ENCODE peak calls at places on chromosome 7, in five cellular contexts. X, K, Y, B and S are unnamed samples.

GRCh38 chr7:18573410-18574234 is 78.1 kb downstream of the HDAC9 start:
- DNase-seq in B (no peak), X (no peak), Y (no peak), K (no peak), S (no peak)

GRCh38 chr7:91940171-91940570 is 491 bp upstream of the AKAP9 start:
- DNase-seq in B (peak), K (peak), Y (peak), X (peak), S (no peak)

GRCh38 chr7:101068401-101068800 is 16.9 kb upstream of the TRIM56 start:
- DNase-seq in X (no peak), Y (no peak), B (no peak), K (no peak), S (no peak)

GRCh38 chr7:146655928-146656797 is 539.6 kb downstream of the CNTNAP2 start:
- DNase-seq in K (no peak), B (no peak), X (no peak), Y (no peak), S (no peak)

GRCh38 chr7:22572937-22573336 is 72.9 kb upstream of the STEAP1B start:
- DNase-seq in K (no peak), X (no peak), B (peak), Y (no peak), S (no peak)

GRCh38 chr7:148121426-148121825 is 469.1 kb upstream of the C7orf33 start:
- DNase-seq in Y (no peak), X (no peak), K (no peak), B (no peak), S (no peak)

GRCh38 chr7:120053390-120053961 is 219.5 kb upstream of the KCND2 start:
- DNase-seq in B (no peak), Y (no peak), X (no peak), K (no peak), S (no peak)

GRCh38 chr7:87091487-87092066 is 32.1 kb upstream of the ELAPOR2 start:
- DNase-seq in Y (no peak), K (no peak), X (no peak), B (no peak), S (peak)

GRCh38 chr7:80386686-80387085 is 125.2 kb downstream of the GNAT3 start:
- DNase-seq in K (no peak), X (no peak), B (no peak), Y (no peak), S (no peak)

GRCh38 chr7:114988755-114989154 is 66.9 kb downstream of the MDFIC start:
- DNase-seq in Y (no peak), B (peak), X (no peak), K (no peak), S (no peak)

GRCh38 chr7:32163141-32163806 is 93.1 kb upstream of the PDE1C start:
- DNase-seq in B (peak), K (no peak), Y (peak), X (no peak), S (no peak)

GRCh38 chr7:24715171-24715570 is 42.1 kb downstream of the GSDME start:
- DNase-seq in Y (no peak), B (no peak), X (no peak), K (no peak), S (no peak)

GRCh38 chr7:4774804-4775280 is 581 bp upstream of the AP5Z1 start:
- DNase-seq in Y (peak), X (peak), K (no peak), B (peak), S (no peak)

GRCh38 chr7:132653364-132653930 is 77.2 kb upstream of the PLXNA4 start:
- DNase-seq in X (no peak), Y (no peak), B (no peak), K (no peak), S (no peak)

GRCh38 chr7:69878015-69878414 is 279.7 kb downstream of the AUTS2 start:
- DNase-seq in X (no peak), K (no peak), Y (no peak), B (no peak), S (no peak)

GRCh38 chr7:25845341-25845923 is 306.6 kb upstream of the NFE2L3 start:
- DNase-seq in B (no peak), Y (no peak), K (no peak), X (no peak), S (no peak)

GRCh38 chr7:73734619-73735525 is 3.7 kb downstream of the ABHD11 start:
- DNase-seq in X (peak), K (peak), Y (peak), B (peak), S (peak)

GRCh38 chr7:151794508-151795167 is 82.3 kb downstream of the PRKAG2 start:
- DNase-seq in B (no peak), K (no peak), X (no peak), Y (no peak), S (no peak)

GRCh38 chr7:158284121-158284520 is 303.5 kb downstream of the PTPRN2 start:
- DNase-seq in Y (no peak), B (no peak), K (no peak), X (no peak), S (no peak)

GRCh38 chr7:22846961-22847360 is 24.3 kb upstream of the TOMM7 start:
- DNase-seq in K (no peak), B (no peak), Y (no peak), X (no peak), S (no peak)